ENCODE peak calls at places on chromosomes 2 and 18, in seven cellular contexts. T, C, R, W, G, O and F are unnamed samples.

GRCh38 chr2:224638338-224638823 is 53.2 kb upstream of the CUL3 start:
- DNase-seq in T (no peak), O (no peak), R (no peak), G (no peak), C (no peak), W (no peak), F (no peak)

GRCh38 chr2:96308248-96308647 is 2.9 kb upstream of the SNRNP200 start:
- DNase-seq in T (no peak), G (peak), R (no peak), O (no peak), W (no peak), C (no peak), F (no peak)

GRCh38 chr2:48738806-48739205 is 16.7 kb downstream of the LHCGR start:
- DNase-seq in W (no peak), T (no peak), R (peak), G (no peak), C (no peak), O (no peak), F (no peak)

GRCh38 chr18:76131738-76132137 is 363.3 kb downstream of the ZNF516 start:
- DNase-seq in O (no peak), T (no peak), C (no peak), R (peak), W (no peak), G (no peak), F (no peak)

GRCh38 chr2:205775091-205775876 is 93.0 kb downstream of the NRP2 start:
- DNase-seq in O (peak), C (no peak), G (peak), T (no peak), R (no peak), W (no peak), F (no peak)

GRCh38 chr18:48893559-48894265 is 57.1 kb downstream of the SMAD7 start:
- DNase-seq in W (no peak), O (peak), T (peak), C (no peak), G (no peak), R (no peak), F (no peak)

GRCh38 chr2:109380502-109381326 is 233.1 kb downstream of the SEPTIN10 start:
- DNase-seq in R (no peak), W (no peak), G (no peak), C (no peak), O (no peak), T (no peak), F (peak)

GRCh38 chr2:6183231-6183630 is 491.0 kb downstream of the SOX11 start:
- DNase-seq in G (no peak), R (no peak), W (no peak), T (no peak), O (no peak), C (no peak), F (no peak)

GRCh38 chr2:214014551-214015230 is 396.2 kb upstream of the VWC2L start:
- DNase-seq in G (no peak), R (no peak), T (no peak), C (no peak), W (no peak), O (no peak), F (no peak)

GRCh38 chr2:28004086-28004485 is 113.6 kb downstream of the BABAM2 start:
- DNase-seq in C (peak), T (no peak), O (no peak), G (no peak), R (peak), W (no peak), F (no peak)

GRCh38 chr2:16487686-16488085 is 177.9 kb downstream of the CYRIA start:
- DNase-seq in T (no peak), G (no peak), C (no peak), R (no peak), W (no peak), O (no peak), F (no peak)

GRCh38 chr2:209499071-209499470 is 75.2 kb downstream of the MAP2 start:
- DNase-seq in T (no peak), G (no peak), W (no peak), O (no peak), R (no peak), C (no peak), F (no peak)

GRCh38 chr2:162678551-162678950 is 160.0 kb downstream of the KCNH7 start:
- DNase-seq in W (no peak), R (no peak), G (no peak), C (no peak), T (no peak), O (no peak), F (no peak)

GRCh38 chr2:18639756-18640453 is 50.5 kb upstream of the NT5C1B start:
- DNase-seq in R (no peak), T (peak), G (no peak), O (no peak), C (no peak), W (no peak), F (no peak)

GRCh38 chr2:219441451-219442205 is 7.0 kb downstream of the SPEG start:
- DNase-seq in R (peak), T (no peak), C (no peak), G (peak), W (peak), O (peak), F (no peak)

GRCh38 chr2:48474599-48475298 is 55.2 kb upstream of the STON1 start:
- DNase-seq in R (no peak), C (no peak), O (no peak), W (no peak), T (no peak), G (no peak), F (no peak)

GRCh38 chr18:64806232-64806631 is 657.3 kb upstream of the LINC00305 start:
- DNase-seq in W (no peak), T (no peak), G (no peak), R (no peak), O (peak), C (no peak), F (no peak)

GRCh38 chr2:158797963-158798700 is 3.0 kb downstream of the DAPL1 start:
- DNase-seq in R (peak), W (no peak), T (no peak), O (no peak), G (no peak), C (no peak), F (no peak)

GRCh38 chr18:50656841-50657470 is 97.1 kb downstream of the MAPK4 start:
- DNase-seq in T (no peak), O (no peak), G (no peak), R (no peak), C (no peak), W (no peak), F (no peak)

GRCh38 chr2:198873771-198874501 is 583.8 kb downstream of the SATB2 start:
- DNase-seq in T (no peak), W (no peak), C (no peak), O (no peak), G (no peak), R (peak), F (no peak)

GRCh38 chr2:71670430-71670795 is 217.1 kb downstream of the DYSF start:
- DNase-seq in C (no peak), W (no peak), T (no peak), R (no peak), G (no peak), O (no peak), F (peak)

GRCh38 chr2:98795903-98796676 is 65.2 kb upstream of the MGAT4A start:
- DNase-seq in G (no peak), T (no peak), R (no peak), W (no peak), O (no peak), C (no peak), F (no peak)

GRCh38 chr18:36211612-36212065 is 24.3 kb downstream of the MOCOS start:
- DNase-seq in G (no peak), C (no peak), R (peak), O (no peak), T (no peak), W (no peak), F (no peak)

GRCh38 chr2:98028931-98029717 is 33.4 kb upstream of the TMEM131 start:
- DNase-seq in G (no peak), T (no peak), W (no peak), O (no peak), R (no peak), C (no peak), F (no peak)

GRCh38 chr2:240437861-240438809 is 2.7 kb downstream of the GPC1 start:
- DNase-seq in R (peak), T (no peak), C (no peak), G (peak), O (peak), W (peak), F (peak)

GRCh38 chr2:99473496-99474083 is 16.2 kb downstream of the REV1 start:
- DNase-seq in R (no peak), W (no peak), T (no peak), O (no peak), G (no peak), C (no peak), F (no peak)